ENCODE peak calls at places on chromosomes 11 and 22, in four cellular contexts. D is Karpas-422, Q is fibroblast of lung, Z is GM23338. T is an unnamed sample.

GRCh38 chr22:35394011-35394312 is 6.0 kb upstream of the MCM5 start:
- DNase-seq in D (no peak), Q (no peak), Z (no peak), T (no peak)

GRCh38 chr11:65790104-65790901 is 3.4 kb downstream of the OVOL1 start:
- DNase-seq in D (no peak), Q (no peak), Z (no peak), T (no peak)

GRCh38 chr11:76609736-76610370 is 60.7 kb downstream of the LRRC32 start:
- DNase-seq in D (no peak), Q (peak; percentile 39), Z (no peak), T (no peak)

GRCh38 chr11:74397531-74398243 is 546 bp downstream of the PGM2L1 start:
- DNase-seq in D (no peak), Q (peak; percentile 52), Z (peak; percentile 76), T (peak; percentile 25)

GRCh38 chr22:19631899-19632670 is 82.2 kb upstream of the SEPTIN5 start:
- DNase-seq in D (peak; percentile 80), Q (peak; percentile 39), Z (peak; percentile 85), T (peak; percentile 33)

GRCh38 chr11:83185767-83186166 is 7.7 kb upstream of the ANKRD42 start:
- DNase-seq in D (peak; percentile 45), Q (no peak), Z (no peak), T (no peak)

GRCh38 chr11:40924915-40925314 is 534.5 kb downstream of the LRRC4C start:
- DNase-seq in D (no peak), Q (no peak), Z (peak; percentile 12), T (no peak)

GRCh38 chr22:22702159-22702873 is 57.9 kb downstream of the GGTLC2 start:
- DNase-seq in D (peak; percentile 73), Q (no peak), Z (peak; percentile 64), T (peak; percentile 59)

GRCh38 chr11:73426184-73426845 is 50.1 kb downstream of the RELT start:
- DNase-seq in D (no peak), Q (peak; percentile 73), Z (no peak), T (no peak)

GRCh38 chr22:24497879-24498278 is 2.7 kb downstream of the UPB1 start:
- DNase-seq in D (no peak), Q (no peak), Z (no peak), T (no peak)

GRCh38 chr22:27372969-27373670 is 428.4 kb downstream of the MN1 start:
- DNase-seq in D (no peak), Q (peak; percentile 39), Z (peak; percentile 94), T (peak; percentile 80)

GRCh38 chr11:31805629-31806185 is 5.4 kb downstream of the PAX6 start:
- DNase-seq in D (no peak), Q (peak; percentile 83), Z (peak; percentile 80), T (no peak)

GRCh38 chr11:130181295-130182272 is 22.0 kb downstream of the ST14 start:
- DNase-seq in D (no peak), Q (peak; percentile 73), Z (no peak), T (peak; percentile 98)

GRCh38 chr22:39983346-39983745 is 11.4 kb upstream of the FAM83F start:
- DNase-seq in D (no peak), Q (no peak), Z (no peak), T (no peak)

GRCh38 chr11:70872950-70873735 is 379.2 kb downstream of the SHANK2 start:
- DNase-seq in D (no peak), Q (no peak), Z (peak; percentile 83), T (no peak)

GRCh38 chr11:70872299-70872698 is 380.1 kb downstream of the SHANK2 start:
- DNase-seq in D (no peak), Q (no peak), Z (no peak), T (no peak)

GRCh38 chr11:70876685-70877084 is 375.7 kb downstream of the SHANK2 start:
- DNase-seq in D (no peak), Q (no peak), Z (no peak), T (no peak)

GRCh38 chr11:70871881-70872280 is 380.5 kb downstream of the SHANK2 start:
- DNase-seq in D (no peak), Q (no peak), Z (no peak), T (no peak)

GRCh38 chr11:70873736-70874412 is 378.5 kb downstream of the SHANK2 start:
- DNase-seq in D (no peak), Q (no peak), Z (no peak), T (no peak)
- H3K27ac ChIP-seq in D (no peak overlapping the region), Q (no peak overlapping the region), Z (peak overlapping the region; percentile 16), T (no peak overlapping the region)

DNA sequence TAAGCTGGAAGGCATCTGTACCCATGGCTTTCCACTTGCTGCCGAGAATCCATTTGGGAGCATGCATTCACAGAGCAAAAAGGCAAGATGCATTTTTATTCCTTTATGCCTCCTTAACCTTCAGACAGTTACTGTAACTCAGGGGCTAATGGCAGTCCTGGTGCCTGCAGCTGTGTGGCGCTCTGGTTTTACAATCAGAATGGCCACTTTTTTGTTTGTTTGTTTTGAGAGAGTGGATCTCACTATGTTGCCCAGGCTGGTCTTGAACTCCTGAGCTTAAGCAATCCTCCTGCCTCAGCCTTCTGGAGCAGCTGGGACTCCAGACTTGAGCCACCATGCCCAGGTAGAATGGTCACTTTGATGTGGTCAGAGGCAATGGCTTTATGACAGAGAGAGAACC is 101.8 kb downstream of the NAV2 start:
- DNase-seq in D (no peak), Q (no peak), Z (peak; percentile 68), T (no peak)
- H3K27ac ChIP-seq in D (no peak overlapping the region), Q (no peak overlapping the region), Z (peak overlapping the region; percentile 96), T (no peak overlapping the region)

DNA sequence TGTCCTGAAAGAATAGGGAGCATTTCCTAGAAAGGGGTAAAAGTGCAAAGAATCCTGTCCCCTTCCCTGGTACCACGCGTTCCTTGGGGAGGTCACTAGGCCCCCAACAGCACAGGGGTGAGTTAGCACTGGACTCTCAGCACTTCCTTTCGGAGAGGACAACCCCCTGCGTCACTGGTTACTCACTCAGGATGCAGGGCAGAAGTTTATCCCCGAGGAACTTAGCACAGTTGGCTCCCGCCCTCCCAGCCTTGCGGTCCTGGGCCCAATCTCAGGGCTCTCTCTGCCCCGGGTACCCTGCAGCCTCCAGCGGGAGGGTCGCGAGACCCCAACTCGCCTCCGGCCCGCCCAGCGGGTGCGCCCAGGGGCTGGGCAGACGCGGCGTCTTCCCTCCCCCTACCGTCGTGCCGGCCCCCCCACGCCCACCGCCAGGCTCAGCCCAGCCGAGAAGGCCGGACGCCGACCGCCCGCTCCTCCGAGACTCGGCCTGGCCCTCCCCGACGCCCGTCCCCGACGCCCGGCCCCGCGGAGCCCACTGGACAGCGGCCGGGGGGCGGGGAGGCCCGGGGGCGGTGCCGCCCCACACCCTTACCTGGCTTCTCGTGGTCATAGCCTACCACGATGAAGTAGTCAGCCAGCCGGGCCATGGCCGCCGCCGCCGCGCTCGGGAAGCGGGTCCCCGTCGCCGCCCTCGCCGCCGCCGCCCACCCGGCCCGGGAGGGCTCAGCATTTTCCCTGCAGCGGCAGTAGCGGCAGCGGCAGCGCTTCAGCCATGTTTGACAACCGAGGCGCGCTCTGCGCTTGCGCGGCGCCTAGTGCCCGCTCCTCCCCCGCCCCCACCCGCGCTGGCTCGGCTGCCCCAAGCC is at the start of gene SBF2:
- DNase-seq in D (peak; percentile 90), Q (peak; percentile 87), Z (peak; percentile 88), T (peak; percentile 87)
- H3K27ac ChIP-seq in D (no peak within 1 kb of the TSS), Q (peak within 1 kb of the TSS; percentile 92), Z (peak within 1 kb of the TSS; percentile 99), T (no peak within 1 kb of the TSS)

GRCh38 chr11:394858-395655 is 1.0 kb downstream of the PKP3 start:
- DNase-seq in D (no peak), Q (no peak), Z (no peak), T (no peak)
- H3K27ac ChIP-seq in D (no peak overlapping the region), Q (no peak overlapping the region), Z (no peak overlapping the region), T (no peak overlapping the region)

GRCh38 chr11:567629-568258 is 7.0 kb downstream of the RASSF7 start:
- DNase-seq in D (no peak), Q (no peak), Z (no peak), T (no peak)
- H3K27ac ChIP-seq in D (no peak overlapping the region), Q (no peak overlapping the region), Z (no peak overlapping the region), T (no peak overlapping the region)

GRCh38 chr11:118170892-118171273 is 5.6 kb downstream of the SCN2B start:
- DNase-seq in D (no peak), Q (no peak), Z (no peak), T (no peak)

GRCh38 chr11:118169300-118170140 is 6.9 kb downstream of the SCN2B start:
- DNase-seq in D (no peak), Q (no peak), Z (no peak), T (no peak)

GRCh38 chr11:118172356-118172755 is 4.1 kb downstream of the SCN2B start:
- DNase-seq in D (no peak), Q (no peak), Z (no peak), T (no peak)

GRCh38 chr11:118170231-118170630 is 6.2 kb downstream of the SCN2B start:
- DNase-seq in D (no peak), Q (no peak), Z (no peak), T (no peak)

GRCh38 chr11:118171274-118172062 is 5.0 kb downstream of the SCN2B start:
- DNase-seq in D (peak; percentile 80), Q (peak; percentile 24), Z (peak; percentile 94), T (peak; percentile 76)
- H3K27ac ChIP-seq in D (no peak overlapping the region), Q (no peak overlapping the region), Z (no peak overlapping the region), T (no peak overlapping the region)

DNA sequence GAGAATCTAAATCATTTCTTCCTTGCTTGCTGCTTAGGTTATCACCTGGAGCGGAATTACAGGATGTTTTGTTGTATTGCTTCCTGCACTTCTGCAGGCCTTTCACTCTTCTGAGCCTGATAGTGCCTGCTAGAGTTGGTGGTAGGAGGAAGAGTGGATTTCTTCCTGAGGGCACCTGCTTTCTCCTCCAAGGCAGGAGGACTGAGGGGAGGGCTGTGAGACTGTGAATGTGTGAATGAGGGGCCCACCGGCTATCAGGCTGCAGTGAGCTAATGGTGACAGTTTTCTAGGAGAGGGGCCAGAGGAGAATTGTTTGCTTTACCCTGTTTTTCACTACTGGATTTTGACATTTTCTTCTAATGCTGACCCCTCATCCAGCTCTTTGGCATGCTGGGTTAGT is 39.0 kb downstream of the DIXDC1 start:
- DNase-seq in D (no peak), Q (no peak), Z (peak; percentile 3), T (no peak)
- H3K27ac ChIP-seq in D (no peak overlapping the region), Q (no peak overlapping the region), Z (no peak overlapping the region), T (no peak overlapping the region)

GRCh38 chr22:37345863-37346514 is 63.7 kb downstream of the CYTH4 start:
- DNase-seq in D (no peak), Q (peak; percentile 98), Z (no peak), T (no peak)

GRCh38 chr22:37343863-37344734 is 61.8 kb downstream of the CYTH4 start:
- DNase-seq in D (no peak), Q (no peak), Z (no peak), T (no peak)

GRCh38 chr22:37343343-37343742 is 61.0 kb downstream of the CYTH4 start:
- DNase-seq in D (no peak), Q (no peak), Z (no peak), T (no peak)

GRCh38 chr22:37342065-37342464 is 59.8 kb downstream of the CYTH4 start:
- DNase-seq in D (no peak), Q (no peak), Z (no peak), T (no peak)

GRCh38 chr22:37344735-37345462 is 62.6 kb downstream of the CYTH4 start:
- DNase-seq in D (no peak), Q (no peak), Z (no peak), T (no peak)
- H3K27ac ChIP-seq in D (no peak overlapping the region), Q (no peak overlapping the region), Z (no peak overlapping the region), T (no peak overlapping the region)

GRCh38 chr22:44862981-44863860 is 110.8 kb downstream of the ARHGAP8 start:
- DNase-seq in D (peak; percentile 51), Q (no peak), Z (peak; percentile 48), T (no peak)
- H3K27ac ChIP-seq in D (no peak overlapping the region), Q (no peak overlapping the region), Z (no peak overlapping the region), T (no peak overlapping the region)

GRCh38 chr22:42439821-42440674 is 7.8 kb upstream of the NFAM1 start:
- DNase-seq in D (peak; percentile 46), Q (peak; percentile 35), Z (no peak), T (peak; percentile 75)
- H3K27ac ChIP-seq in D (no peak overlapping the region), Q (no peak overlapping the region), Z (no peak overlapping the region), T (peak overlapping the region; percentile 76)